ENCODE peak calls at places on chromosomes 1 and 21, in four cellular contexts. One of them, this sample, is unnamed.

GRCh38 chr1:29749546-29749945 is 513.2 kb downstream of the PTPRU start:
- DNase-seq in NK-92 treated with Interleukin-12 subunit alpha and Interleukin-12 subunit beta, amount 100 ng/mL, for 24 hours: no peak
- DNase-seq in CD8-positive, alpha-beta T cell: no peak
- DNase-seq in A172: no peak
- DNase-seq in this sample: no peak

GRCh38 chr1:112255080-112255479 is 140.9 kb upstream of the CTTNBP2NL start:
- DNase-seq in NK-92 treated with Interleukin-12 subunit alpha and Interleukin-12 subunit beta, amount 100 ng/mL, for 24 hours: no peak
- DNase-seq in CD8-positive, alpha-beta T cell: no peak
- DNase-seq in A172: no peak
- DNase-seq in this sample: no peak

GRCh38 chr1:33370286-33370685 is 49.4 kb upstream of the A3GALT2 start:
- DNase-seq in NK-92 treated with Interleukin-12 subunit alpha and Interleukin-12 subunit beta, amount 100 ng/mL, for 24 hours: no peak
- DNase-seq in CD8-positive, alpha-beta T cell: no peak
- DNase-seq in A172: no peak
- DNase-seq in this sample: no peak

GRCh38 chr1:15271196-15271595 is 24.2 kb downstream of the FHAD1 start:
- DNase-seq in NK-92 treated with Interleukin-12 subunit alpha and Interleukin-12 subunit beta, amount 100 ng/mL, for 24 hours: no peak
- DNase-seq in CD8-positive, alpha-beta T cell: no peak
- DNase-seq in A172: no peak
- DNase-seq in this sample: no peak

GRCh38 chr1:186046437-186047233 is 312.4 kb downstream of the HMCN1 start:
- DNase-seq in NK-92 treated with Interleukin-12 subunit alpha and Interleukin-12 subunit beta, amount 100 ng/mL, for 24 hours: no peak
- DNase-seq in CD8-positive, alpha-beta T cell: no peak
- DNase-seq in A172: no peak
- DNase-seq in this sample: no peak

GRCh38 chr21:30227633-30228404 is 11.9 kb upstream of the CLDN8 start:
- DNase-seq in NK-92 treated with Interleukin-12 subunit alpha and Interleukin-12 subunit beta, amount 100 ng/mL, for 24 hours: no peak
- DNase-seq in CD8-positive, alpha-beta T cell: no peak
- DNase-seq in A172: peak
- DNase-seq in this sample: no peak

GRCh38 chr1:229769006-229769405 is 143.0 kb downstream of the URB2 start:
- DNase-seq in NK-92 treated with Interleukin-12 subunit alpha and Interleukin-12 subunit beta, amount 100 ng/mL, for 24 hours: no peak
- DNase-seq in CD8-positive, alpha-beta T cell: no peak
- DNase-seq in A172: no peak
- DNase-seq in this sample: no peak

GRCh38 chr1:76292418-76293184 is 218.1 kb downstream of the ST6GALNAC3 start:
- DNase-seq in NK-92 treated with Interleukin-12 subunit alpha and Interleukin-12 subunit beta, amount 100 ng/mL, for 24 hours: no peak
- DNase-seq in CD8-positive, alpha-beta T cell: no peak
- DNase-seq in A172: no peak
- DNase-seq in this sample: peak

GRCh38 chr1:227372662-227373061 is 54.4 kb upstream of the CDC42BPA start:
- DNase-seq in NK-92 treated with Interleukin-12 subunit alpha and Interleukin-12 subunit beta, amount 100 ng/mL, for 24 hours: no peak
- DNase-seq in CD8-positive, alpha-beta T cell: no peak
- DNase-seq in A172: no peak
- DNase-seq in this sample: no peak

GRCh38 chr1:3625151-3625907 is 514 bp downstream of the TPRG1L start:
- DNase-seq in NK-92 treated with Interleukin-12 subunit alpha and Interleukin-12 subunit beta, amount 100 ng/mL, for 24 hours: no peak
- DNase-seq in CD8-positive, alpha-beta T cell: no peak
- DNase-seq in A172: peak
- DNase-seq in this sample: peak

GRCh38 chr21:38170283-38170682 is 86.5 kb upstream of the KCNJ15 start:
- DNase-seq in NK-92 treated with Interleukin-12 subunit alpha and Interleukin-12 subunit beta, amount 100 ng/mL, for 24 hours: no peak
- DNase-seq in CD8-positive, alpha-beta T cell: no peak
- DNase-seq in A172: peak
- DNase-seq in this sample: no peak

GRCh38 chr1:199322278-199322677 is 683.4 kb downstream of the PTPRC start:
- DNase-seq in NK-92 treated with Interleukin-12 subunit alpha and Interleukin-12 subunit beta, amount 100 ng/mL, for 24 hours: no peak
- DNase-seq in CD8-positive, alpha-beta T cell: no peak
- DNase-seq in A172: no peak
- DNase-seq in this sample: no peak

GRCh38 chr1:54715493-54716298 is at the start of gene TTC4:
- DNase-seq in NK-92 treated with Interleukin-12 subunit alpha and Interleukin-12 subunit beta, amount 100 ng/mL, for 24 hours: peak
- DNase-seq in CD8-positive, alpha-beta T cell: peak
- DNase-seq in A172: peak
- DNase-seq in this sample: peak

GRCh38 chr1:168391759-168392681 is 111.3 kb downstream of the TBX19 start:
- DNase-seq in NK-92 treated with Interleukin-12 subunit alpha and Interleukin-12 subunit beta, amount 100 ng/mL, for 24 hours: no peak
- DNase-seq in CD8-positive, alpha-beta T cell: no peak
- DNase-seq in A172: peak
- DNase-seq in this sample: no peak

GRCh38 chr21:32653326-32653901 is 41.2 kb upstream of the CFAP298 start:
- DNase-seq in NK-92 treated with Interleukin-12 subunit alpha and Interleukin-12 subunit beta, amount 100 ng/mL, for 24 hours: no peak
- DNase-seq in CD8-positive, alpha-beta T cell: no peak
- DNase-seq in A172: peak
- DNase-seq in this sample: peak

GRCh38 chr1:212646588-212646987 is 38.0 kb downstream of the ATF3 start:
- DNase-seq in NK-92 treated with Interleukin-12 subunit alpha and Interleukin-12 subunit beta, amount 100 ng/mL, for 24 hours: no peak
- DNase-seq in CD8-positive, alpha-beta T cell: no peak
- DNase-seq in A172: no peak
- DNase-seq in this sample: no peak

GRCh38 chr1:20534659-20535417 is 17.5 kb upstream of the FAM43B start:
- DNase-seq in NK-92 treated with Interleukin-12 subunit alpha and Interleukin-12 subunit beta, amount 100 ng/mL, for 24 hours: no peak
- DNase-seq in CD8-positive, alpha-beta T cell: no peak
- DNase-seq in A172: no peak
- DNase-seq in this sample: no peak

GRCh38 chr1:219940707-219941106 is 12.3 kb upstream of the SLC30A10 start:
- DNase-seq in NK-92 treated with Interleukin-12 subunit alpha and Interleukin-12 subunit beta, amount 100 ng/mL, for 24 hours: no peak
- DNase-seq in CD8-positive, alpha-beta T cell: no peak
- DNase-seq in A172: no peak
- DNase-seq in this sample: no peak

GRCh38 chr1:114094303-114094663 is 59.4 kb downstream of the SYT6 start:
- DNase-seq in NK-92 treated with Interleukin-12 subunit alpha and Interleukin-12 subunit beta, amount 100 ng/mL, for 24 hours: no peak
- DNase-seq in CD8-positive, alpha-beta T cell: no peak
- DNase-seq in A172: peak
- DNase-seq in this sample: no peak

GRCh38 chr1:46065405-46065804 is 67.0 kb downstream of the PIK3R3 start:
- DNase-seq in NK-92 treated with Interleukin-12 subunit alpha and Interleukin-12 subunit beta, amount 100 ng/mL, for 24 hours: no peak
- DNase-seq in CD8-positive, alpha-beta T cell: no peak
- DNase-seq in A172: peak
- DNase-seq in this sample: no peak

GRCh38 chr1:83692524-83693336 is 306.2 kb downstream of the TTLL7 start:
- DNase-seq in NK-92 treated with Interleukin-12 subunit alpha and Interleukin-12 subunit beta, amount 100 ng/mL, for 24 hours: no peak
- DNase-seq in CD8-positive, alpha-beta T cell: no peak
- DNase-seq in A172: peak
- DNase-seq in this sample: no peak

GRCh38 chr1:166084613-166085012 is 82.2 kb downstream of the FAM78B start:
- DNase-seq in NK-92 treated with Interleukin-12 subunit alpha and Interleukin-12 subunit beta, amount 100 ng/mL, for 24 hours: no peak
- DNase-seq in CD8-positive, alpha-beta T cell: no peak
- DNase-seq in A172: no peak
- DNase-seq in this sample: no peak

GRCh38 chr1:53551428-53551995 is 92.3 kb downstream of the DMRTB1 start:
- DNase-seq in NK-92 treated with Interleukin-12 subunit alpha and Interleukin-12 subunit beta, amount 100 ng/mL, for 24 hours: no peak
- DNase-seq in CD8-positive, alpha-beta T cell: no peak
- DNase-seq in A172: no peak
- DNase-seq in this sample: no peak

GRCh38 chr1:221575605-221576004 is 166.3 kb downstream of the DUSP10 start:
- DNase-seq in NK-92 treated with Interleukin-12 subunit alpha and Interleukin-12 subunit beta, amount 100 ng/mL, for 24 hours: no peak
- DNase-seq in CD8-positive, alpha-beta T cell: no peak
- DNase-seq in A172: no peak
- DNase-seq in this sample: no peak

GRCh38 chr1:32005522-32005921 is 8.1 kb upstream of the KHDRBS1 start:
- DNase-seq in NK-92 treated with Interleukin-12 subunit alpha and Interleukin-12 subunit beta, amount 100 ng/mL, for 24 hours: no peak
- DNase-seq in CD8-positive, alpha-beta T cell: no peak
- DNase-seq in A172: no peak
- DNase-seq in this sample: no peak

GRCh38 chr1:161032409-161032808 is 6.4 kb downstream of the TSTD1 start:
- DNase-seq in NK-92 treated with Interleukin-12 subunit alpha and Interleukin-12 subunit beta, amount 100 ng/mL, for 24 hours: no peak
- DNase-seq in CD8-positive, alpha-beta T cell: no peak
- DNase-seq in A172: no peak
- DNase-seq in this sample: no peak

GRCh38 chr1:44038876-44039657 is 7.8 kb upstream of the SLC6A9 start:
- DNase-seq in NK-92 treated with Interleukin-12 subunit alpha and Interleukin-12 subunit beta, amount 100 ng/mL, for 24 hours: no peak
- DNase-seq in CD8-positive, alpha-beta T cell: no peak
- DNase-seq in A172: peak
- DNase-seq in this sample: no peak

GRCh38 chr1:84525738-84526137 is 19.4 kb upstream of the GNG5 start:
- DNase-seq in NK-92 treated with Interleukin-12 subunit alpha and Interleukin-12 subunit beta, amount 100 ng/mL, for 24 hours: no peak
- DNase-seq in CD8-positive, alpha-beta T cell: no peak
- DNase-seq in A172: no peak
- DNase-seq in this sample: no peak

GRCh38 chr1:247494746-247495145 is 36.8 kb upstream of the OR2B11 start:
- DNase-seq in NK-92 treated with Interleukin-12 subunit alpha and Interleukin-12 subunit beta, amount 100 ng/mL, for 24 hours: no peak
- DNase-seq in CD8-positive, alpha-beta T cell: no peak
- DNase-seq in A172: no peak
- DNase-seq in this sample: no peak

GRCh38 chr21:37783016-37783415 is 133.2 kb downstream of the KCNJ6 start:
- DNase-seq in NK-92 treated with Interleukin-12 subunit alpha and Interleukin-12 subunit beta, amount 100 ng/mL, for 24 hours: no peak
- DNase-seq in CD8-positive, alpha-beta T cell: no peak
- DNase-seq in A172: peak
- DNase-seq in this sample: no peak

GRCh38 chr1:171081220-171081993 is 9.3 kb upstream of the FMO3 start:
- DNase-seq in NK-92 treated with Interleukin-12 subunit alpha and Interleukin-12 subunit beta, amount 100 ng/mL, for 24 hours: no peak
- DNase-seq in CD8-positive, alpha-beta T cell: no peak
- DNase-seq in A172: peak
- DNase-seq in this sample: no peak

GRCh38 chr21:33115586-33116541 is 45.9 kb downstream of the OLIG1 start:
- DNase-seq in NK-92 treated with Interleukin-12 subunit alpha and Interleukin-12 subunit beta, amount 100 ng/mL, for 24 hours: no peak
- DNase-seq in CD8-positive, alpha-beta T cell: no peak
- DNase-seq in A172: no peak
- DNase-seq in this sample: no peak